ENCODE peak calls at places on chromosome 13, in five cellular contexts. One of them, this sample, is unnamed. For H3K36me3, the result is how much of the 10 kb centered on the place peaks cover.

GRCh38 chr13:66673401-66673800 is 556.7 kb downstream of the PCDH9 start:
- DNase-seq in brain microvascular endothelial cell: peak
- DNase-seq in heart right ventricle: no peak
- DNase-seq in heart left ventricle: no peak
- DNase-seq in cardiac muscle cell: no peak
- DNase-seq in this sample: peak

GRCh38 chr13:100520936-100521765 is 67.4 kb downstream of the GGACT start:
- DNase-seq in brain microvascular endothelial cell: no peak
- DNase-seq in heart right ventricle: no peak
- DNase-seq in heart left ventricle: no peak
- DNase-seq in cardiac muscle cell: no peak
- DNase-seq in this sample: no peak

GRCh38 chr13:28494861-28495585 is at the start of gene FLT1:
- DNase-seq in brain microvascular endothelial cell: no peak
- DNase-seq in heart right ventricle: peak
- DNase-seq in heart left ventricle: peak
- DNase-seq in cardiac muscle cell: peak
- DNase-seq in this sample: no peak

GRCh38 chr13:79307866-79308298 is 98.2 kb downstream of the RBM26 start:
- DNase-seq in brain microvascular endothelial cell: peak
- DNase-seq in heart right ventricle: no peak
- DNase-seq in heart left ventricle: no peak
- DNase-seq in cardiac muscle cell: no peak
- DNase-seq in this sample: no peak

GRCh38 chr13:97212540-97213146 is 9.5 kb upstream of the MBNL2 start:
- DNase-seq in brain microvascular endothelial cell: peak
- DNase-seq in heart right ventricle: no peak
- DNase-seq in heart left ventricle: no peak
- DNase-seq in cardiac muscle cell: no peak
- DNase-seq in this sample: no peak

GRCh38 chr13:101785858-101786257 is 333.4 kb downstream of the ITGBL1 start:
- DNase-seq in brain microvascular endothelial cell: peak
- DNase-seq in heart right ventricle: peak
- DNase-seq in heart left ventricle: no peak
- DNase-seq in cardiac muscle cell: peak
- DNase-seq in this sample: no peak

GRCh38 chr13:24141333-24141910 is 19.1 kb upstream of the SPATA13 start:
- DNase-seq in brain microvascular endothelial cell: no peak
- DNase-seq in heart right ventricle: no peak
- DNase-seq in heart left ventricle: no peak
- DNase-seq in cardiac muscle cell: no peak
- DNase-seq in this sample: no peak

GRCh38 chr13:74288361-74288911 is 154.2 kb upstream of the KLF12 start:
- DNase-seq in brain microvascular endothelial cell: no peak
- DNase-seq in heart right ventricle: peak
- DNase-seq in heart left ventricle: peak
- DNase-seq in cardiac muscle cell: peak
- DNase-seq in this sample: no peak

GRCh38 chr13:37326319-37326718 is 220.9 kb upstream of the CSNK1A1L start:
- DNase-seq in brain microvascular endothelial cell: no peak
- DNase-seq in heart right ventricle: no peak
- DNase-seq in heart left ventricle: no peak
- DNase-seq in cardiac muscle cell: no peak
- DNase-seq in this sample: no peak

GRCh38 chr13:53005631-53006030 is 23.0 kb upstream of the OLFM4 start:
- DNase-seq in brain microvascular endothelial cell: no peak
- DNase-seq in heart right ventricle: no peak
- DNase-seq in heart left ventricle: no peak
- DNase-seq in cardiac muscle cell: no peak
- DNase-seq in this sample: no peak

GRCh38 chr13:91714726-91715334 is 316.4 kb downstream of the GPC5 start:
- DNase-seq in brain microvascular endothelial cell: no peak
- DNase-seq in heart right ventricle: no peak
- DNase-seq in heart left ventricle: no peak
- DNase-seq in cardiac muscle cell: no peak
- DNase-seq in this sample: no peak

GRCh38 chr13:78602561-78603239 is 652 bp downstream of the POU4F1 start:
- DNase-seq in brain microvascular endothelial cell: no peak
- DNase-seq in heart right ventricle: no peak
- DNase-seq in heart left ventricle: no peak
- DNase-seq in cardiac muscle cell: no peak
- DNase-seq in this sample: no peak

GRCh38 chr13:78601124-78601885 is 2.0 kb downstream of the POU4F1 start:
- DNase-seq in brain microvascular endothelial cell: no peak
- DNase-seq in heart right ventricle: no peak
- DNase-seq in heart left ventricle: no peak
- DNase-seq in cardiac muscle cell: no peak
- DNase-seq in this sample: no peak

GRCh38 chr13:65638572-65639168 is 1591.5 kb downstream of the PCDH9 start:
- DNase-seq in brain microvascular endothelial cell: peak
- DNase-seq in heart right ventricle: no peak
- DNase-seq in heart left ventricle: no peak
- DNase-seq in cardiac muscle cell: peak
- DNase-seq in this sample: no peak

GRCh38 chr13:30114586-30115256 is 192.6 kb downstream of the KATNAL1 start:
- DNase-seq in brain microvascular endothelial cell: peak
- DNase-seq in heart right ventricle: peak
- DNase-seq in heart left ventricle: peak
- DNase-seq in cardiac muscle cell: peak
- DNase-seq in this sample: no peak

GRCh38 chr13:30116379-30116778 is 191.0 kb downstream of the KATNAL1 start:
- DNase-seq in brain microvascular endothelial cell: no peak
- DNase-seq in heart right ventricle: no peak
- DNase-seq in heart left ventricle: no peak
- DNase-seq in cardiac muscle cell: no peak
- DNase-seq in this sample: no peak

GRCh38 chr13:30113531-30113930 is 193.8 kb downstream of the KATNAL1 start:
- DNase-seq in brain microvascular endothelial cell: no peak
- DNase-seq in heart right ventricle: no peak
- DNase-seq in heart left ventricle: no peak
- DNase-seq in cardiac muscle cell: no peak
- DNase-seq in this sample: no peak

GRCh38 chr13:30113983-30114491 is 193.3 kb downstream of the KATNAL1 start:
- DNase-seq in brain microvascular endothelial cell: no peak
- DNase-seq in heart right ventricle: no peak
- DNase-seq in heart left ventricle: no peak
- DNase-seq in cardiac muscle cell: peak
- DNase-seq in this sample: no peak

DNA sequence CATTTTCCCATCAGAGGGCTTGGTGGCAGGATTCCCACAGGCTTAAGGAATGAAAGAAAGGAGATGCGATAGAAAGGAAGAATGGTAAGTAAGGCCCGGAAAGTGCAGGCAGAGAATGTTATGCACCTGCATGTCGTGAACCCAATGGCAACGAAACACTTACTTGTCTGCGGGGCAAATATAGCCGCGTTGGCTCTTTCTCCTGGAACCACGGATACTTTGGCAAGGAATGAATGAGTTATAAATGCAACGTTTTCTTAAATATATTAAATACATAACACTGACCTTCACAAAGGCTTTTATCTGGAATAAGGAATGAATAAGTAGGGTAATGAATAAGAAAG is 192.1 kb downstream of the KATNAL1 start:
- DNase-seq in brain microvascular endothelial cell: no peak
- DNase-seq in heart right ventricle: no peak
- DNase-seq in heart left ventricle: no peak
- DNase-seq in cardiac muscle cell: no peak
- DNase-seq in this sample: no peak
- H3K4me3 ChIP-seq in brain microvascular endothelial cell: peak
- H3K4me3 ChIP-seq in heart right ventricle: peak
- H3K4me3 ChIP-seq in heart left ventricle: peak
- H3K4me3 ChIP-seq in cardiac muscle cell: peak
- H3K4me3 ChIP-seq in this sample: peak

GRCh38 chr13:41074523-41074922 is 13.2 kb downstream of the WBP4 start:
- DNase-seq in brain microvascular endothelial cell: no peak
- DNase-seq in heart right ventricle: no peak
- DNase-seq in heart left ventricle: no peak
- DNase-seq in cardiac muscle cell: no peak
- DNase-seq in this sample: no peak
- H3K36me3 ChIP-seq in brain microvascular endothelial cell: half or more
- H3K36me3 ChIP-seq in heart right ventricle: under half
- H3K36me3 ChIP-seq in heart left ventricle: half or more
- H3K36me3 ChIP-seq in cardiac muscle cell: under half
- H3K36me3 ChIP-seq in this sample: under half

DNA sequence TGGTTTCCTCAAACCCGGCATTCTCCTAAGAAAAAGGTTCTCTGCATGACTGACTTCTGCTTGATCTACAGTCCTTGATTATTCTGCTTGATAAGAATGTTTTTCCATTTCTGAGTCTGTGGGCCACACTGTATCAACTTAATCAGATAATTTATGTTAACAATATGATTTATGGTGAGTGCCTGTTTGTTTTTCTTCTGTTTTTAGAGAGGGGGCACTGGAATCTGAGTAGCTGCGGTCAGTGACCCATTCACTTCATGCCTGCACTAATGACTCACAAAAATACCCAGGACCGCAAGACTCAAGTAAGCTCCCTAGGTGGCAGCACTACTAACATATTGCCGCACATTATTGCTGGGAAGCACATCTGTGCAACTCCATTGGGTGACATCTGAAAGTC is 542.3 kb upstream of the ATXN8OS start:
- DNase-seq in brain microvascular endothelial cell: peak
- DNase-seq in heart right ventricle: no peak
- DNase-seq in heart left ventricle: no peak
- DNase-seq in cardiac muscle cell: no peak
- DNase-seq in this sample: no peak
- TF ChIP-seq CTCF in brain microvascular endothelial cell: peak
- TF ChIP-seq CTCF in heart right ventricle: no peak
- TF ChIP-seq CTCF in heart left ventricle: no peak
- TF ChIP-seq CTCF in cardiac muscle cell: no peak
- TF ChIP-seq CTCF in this sample: no peak

GRCh38 chr13:41018583-41018909 is 570 bp downstream of the ELF1 start:
- DNase-seq in brain microvascular endothelial cell: no peak
- DNase-seq in heart right ventricle: no peak
- DNase-seq in heart left ventricle: no peak
- DNase-seq in cardiac muscle cell: no peak
- DNase-seq in this sample: no peak
- H3K4me3 ChIP-seq in brain microvascular endothelial cell: no peak
- H3K4me3 ChIP-seq in heart right ventricle: peak
- H3K4me3 ChIP-seq in heart left ventricle: peak
- H3K4me3 ChIP-seq in cardiac muscle cell: no peak
- H3K4me3 ChIP-seq in this sample: no peak

DNA sequence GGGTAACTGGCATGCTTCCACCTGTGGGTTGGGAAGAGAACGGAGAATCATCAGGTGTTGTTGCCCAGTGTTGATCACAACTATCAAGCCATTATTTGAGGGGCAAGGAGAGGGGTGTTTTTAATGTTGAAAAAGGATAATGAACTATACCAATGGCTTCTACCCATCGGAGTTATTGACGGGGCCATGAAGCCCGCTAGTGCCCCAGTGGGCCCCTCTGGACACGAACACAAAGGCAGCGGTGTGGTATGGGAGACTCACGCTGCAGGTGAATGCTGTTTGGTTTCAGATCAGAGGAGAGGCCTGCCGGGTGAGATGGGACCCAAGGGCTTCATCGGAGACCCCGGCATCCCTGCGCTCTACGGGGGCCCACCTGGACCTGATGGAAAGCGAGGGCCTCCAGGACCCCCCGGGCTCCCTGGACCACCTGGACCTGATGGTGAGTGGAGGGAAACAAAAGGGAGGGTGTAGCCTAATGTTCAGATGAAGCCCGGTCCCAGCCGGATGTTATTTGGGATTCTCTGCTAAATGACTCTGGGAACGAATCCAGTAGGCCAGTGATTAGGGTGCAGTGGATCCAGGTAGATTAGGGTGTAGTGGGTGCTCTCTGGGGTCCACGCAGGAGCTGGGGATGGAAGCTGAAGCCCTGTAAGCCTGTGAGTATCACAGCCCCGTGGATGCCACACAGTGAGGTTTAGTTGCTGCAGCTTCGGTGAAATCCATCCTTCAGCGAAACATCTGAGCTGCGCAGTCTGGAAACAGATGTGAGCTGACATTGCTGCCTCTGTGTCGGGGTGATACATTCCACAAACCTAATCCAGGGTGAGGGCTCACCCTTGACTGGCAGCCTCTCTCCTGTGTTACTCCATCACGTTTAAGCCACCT is 111.3 kb downstream of the RAB20 start:
- DNase-seq in brain microvascular endothelial cell: no peak
- DNase-seq in heart right ventricle: no peak
- DNase-seq in heart left ventricle: no peak
- DNase-seq in cardiac muscle cell: no peak
- DNase-seq in this sample: no peak
- H3K36me3 ChIP-seq in brain microvascular endothelial cell: half or more
- H3K36me3 ChIP-seq in heart right ventricle: under half
- H3K36me3 ChIP-seq in heart left ventricle: half or more
- H3K36me3 ChIP-seq in cardiac muscle cell: under half
- H3K36me3 ChIP-seq in this sample: under half

GRCh38 chr13:110925023-110925608 is 10.2 kb upstream of the ANKRD10 start:
- DNase-seq in brain microvascular endothelial cell: no peak
- DNase-seq in heart right ventricle: no peak
- DNase-seq in heart left ventricle: no peak
- DNase-seq in cardiac muscle cell: peak
- DNase-seq in this sample: no peak
- TF ChIP-seq CTCF in brain microvascular endothelial cell: peak
- TF ChIP-seq CTCF in heart right ventricle: peak
- TF ChIP-seq CTCF in heart left ventricle: no peak
- TF ChIP-seq CTCF in cardiac muscle cell: peak
- TF ChIP-seq CTCF in this sample: peak

GRCh38 chr13:33150662-33151061 is 134.4 kb downstream of the KL start:
- DNase-seq in brain microvascular endothelial cell: no peak
- DNase-seq in heart right ventricle: no peak
- DNase-seq in heart left ventricle: no peak
- DNase-seq in cardiac muscle cell: no peak
- DNase-seq in this sample: no peak

GRCh38 chr13:33146843-33147611 is 130.8 kb downstream of the KL start:
- DNase-seq in brain microvascular endothelial cell: no peak
- DNase-seq in heart right ventricle: no peak
- DNase-seq in heart left ventricle: no peak
- DNase-seq in cardiac muscle cell: no peak
- DNase-seq in this sample: no peak

GRCh38 chr13:33147832-33148231 is 131.6 kb downstream of the KL start:
- DNase-seq in brain microvascular endothelial cell: no peak
- DNase-seq in heart right ventricle: no peak
- DNase-seq in heart left ventricle: no peak
- DNase-seq in cardiac muscle cell: no peak
- DNase-seq in this sample: no peak

GRCh38 chr13:33152389-33152788 is 133.2 kb downstream of the STARD13 start:
- DNase-seq in brain microvascular endothelial cell: no peak
- DNase-seq in heart right ventricle: no peak
- DNase-seq in heart left ventricle: no peak
- DNase-seq in cardiac muscle cell: no peak
- DNase-seq in this sample: no peak

DNA sequence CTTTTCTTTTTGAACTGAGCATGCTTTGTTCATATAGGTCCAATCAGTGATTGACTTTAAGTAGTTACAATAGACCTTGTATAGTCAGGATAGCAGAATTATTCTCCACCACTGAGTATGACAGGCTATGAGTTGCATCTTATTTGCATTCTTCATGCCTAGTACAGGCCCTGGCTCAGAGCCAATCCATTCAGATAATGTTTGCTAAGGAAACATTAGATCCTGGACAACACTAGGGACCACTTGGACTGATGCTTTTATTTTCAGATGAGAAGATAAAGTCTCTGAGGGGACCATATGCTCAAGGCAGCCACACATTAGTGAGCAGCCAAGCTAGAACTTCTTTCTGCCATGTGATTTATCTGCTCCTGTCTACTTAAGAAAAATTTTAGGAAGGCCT is 133.9 kb downstream of the KL start:
- DNase-seq in brain microvascular endothelial cell: peak
- DNase-seq in heart right ventricle: no peak
- DNase-seq in heart left ventricle: no peak
- DNase-seq in cardiac muscle cell: no peak
- DNase-seq in this sample: no peak
- H3K4me3 ChIP-seq in brain microvascular endothelial cell: no peak
- H3K4me3 ChIP-seq in heart right ventricle: no peak
- H3K4me3 ChIP-seq in heart left ventricle: no peak
- H3K4me3 ChIP-seq in cardiac muscle cell: no peak
- H3K4me3 ChIP-seq in this sample: no peak

This sample was measured in BJ.